ENCODE peak calls at places on chromosomes 4 and X, in seven cellular contexts. One of them, this sample, is unnamed.
A peak's percentile ranks its signal among the peaks of the same experiment; 100 is the strongest.

GRCh38 chr4:116358633-116359222 is 726.6 kb downstream of the TRAM1L1 start:
- DNase-seq in renal cortical epithelial cell: peak; percentile 78
- DNase-seq in HFFc6: peak; percentile 36
- DNase-seq in AG09319: peak; percentile 29
- DNase-seq in fibroblast of mammary gland: peak; percentile 71
- DNase-seq in activated naive CD4-positive, alpha-beta T cell treated with anti-CD3 and anti-CD28 coated beads, Interleukin-2, amount 10 ng/mL, durations not matched to agents 7 days and 5 days: peak; percentile 53
- DNase-seq in stimulated activated CD4-positive, alpha-beta T cell treated with anti-CD3 and anti-CD28 coated beads, Interleukin-1b, Interleukin-23, amount 100 ng/mL, for 24 hours: no peak
- DNase-seq in this sample: no peak

GRCh38 chrX:110280954-110281353 is 36.9 kb downstream of the AMMECR1 start:
- DNase-seq in renal cortical epithelial cell: peak; percentile 92
- DNase-seq in HFFc6: peak; percentile 58
- DNase-seq in AG09319: peak; percentile 41
- DNase-seq in fibroblast of mammary gland: peak; percentile 83
- DNase-seq in activated naive CD4-positive, alpha-beta T cell treated with anti-CD3 and anti-CD28 coated beads, Interleukin-2, amount 10 ng/mL, durations not matched to agents 7 days and 5 days: no peak
- DNase-seq in stimulated activated CD4-positive, alpha-beta T cell treated with anti-CD3 and anti-CD28 coated beads, Interleukin-1b, Interleukin-23, amount 100 ng/mL, for 24 hours: no peak
- DNase-seq in this sample: peak; percentile 24

GRCh38 chr4:3688018-3688998 is 77.9 kb upstream of the ADRA2C start:
- DNase-seq in renal cortical epithelial cell: no peak
- DNase-seq in HFFc6: no peak
- DNase-seq in AG09319: no peak
- DNase-seq in fibroblast of mammary gland: no peak
- DNase-seq in activated naive CD4-positive, alpha-beta T cell treated with anti-CD3 and anti-CD28 coated beads, Interleukin-2, amount 10 ng/mL, durations not matched to agents 7 days and 5 days: peak; percentile 15
- DNase-seq in stimulated activated CD4-positive, alpha-beta T cell treated with anti-CD3 and anti-CD28 coated beads, Interleukin-1b, Interleukin-23, amount 100 ng/mL, for 24 hours: no peak
- DNase-seq in this sample: no peak

GRCh38 chrX:102042706-102043325 is 82.7 kb upstream of the TCEAL2 start:
- DNase-seq in renal cortical epithelial cell: peak; percentile 0
- DNase-seq in HFFc6: peak; percentile 85
- DNase-seq in AG09319: no peak
- DNase-seq in fibroblast of mammary gland: no peak
- DNase-seq in activated naive CD4-positive, alpha-beta T cell treated with anti-CD3 and anti-CD28 coated beads, Interleukin-2, amount 10 ng/mL, durations not matched to agents 7 days and 5 days: no peak
- DNase-seq in stimulated activated CD4-positive, alpha-beta T cell treated with anti-CD3 and anti-CD28 coated beads, Interleukin-1b, Interleukin-23, amount 100 ng/mL, for 24 hours: no peak
- DNase-seq in this sample: peak; percentile 0

GRCh38 chrX:153764786-153765137 is 713 bp downstream of the PLXNB3 start:
- DNase-seq in renal cortical epithelial cell: no peak
- DNase-seq in HFFc6: no peak
- DNase-seq in AG09319: no peak
- DNase-seq in fibroblast of mammary gland: no peak
- DNase-seq in activated naive CD4-positive, alpha-beta T cell treated with anti-CD3 and anti-CD28 coated beads, Interleukin-2, amount 10 ng/mL, durations not matched to agents 7 days and 5 days: no peak
- DNase-seq in stimulated activated CD4-positive, alpha-beta T cell treated with anti-CD3 and anti-CD28 coated beads, Interleukin-1b, Interleukin-23, amount 100 ng/mL, for 24 hours: no peak
- DNase-seq in this sample: no peak

GRCh38 chrX:139058831-139059495 is 347.4 kb upstream of the FGF13 start:
- DNase-seq in renal cortical epithelial cell: peak; percentile 92
- DNase-seq in HFFc6: no peak
- DNase-seq in AG09319: no peak
- DNase-seq in fibroblast of mammary gland: peak; percentile 73
- DNase-seq in activated naive CD4-positive, alpha-beta T cell treated with anti-CD3 and anti-CD28 coated beads, Interleukin-2, amount 10 ng/mL, durations not matched to agents 7 days and 5 days: no peak
- DNase-seq in stimulated activated CD4-positive, alpha-beta T cell treated with anti-CD3 and anti-CD28 coated beads, Interleukin-1b, Interleukin-23, amount 100 ng/mL, for 24 hours: no peak
- DNase-seq in this sample: no peak

GRCh38 chr4:133062851-133063250 is 86.2 kb upstream of the PCDH10 start:
- DNase-seq in renal cortical epithelial cell: peak; percentile 2
- DNase-seq in HFFc6: no peak
- DNase-seq in AG09319: no peak
- DNase-seq in fibroblast of mammary gland: no peak
- DNase-seq in activated naive CD4-positive, alpha-beta T cell treated with anti-CD3 and anti-CD28 coated beads, Interleukin-2, amount 10 ng/mL, durations not matched to agents 7 days and 5 days: no peak
- DNase-seq in stimulated activated CD4-positive, alpha-beta T cell treated with anti-CD3 and anti-CD28 coated beads, Interleukin-1b, Interleukin-23, amount 100 ng/mL, for 24 hours: no peak
- DNase-seq in this sample: no peak

GRCh38 chrX:9285342-9285771 is 179.5 kb upstream of the TBL1X start:
- DNase-seq in renal cortical epithelial cell: no peak
- DNase-seq in HFFc6: no peak
- DNase-seq in AG09319: no peak
- DNase-seq in fibroblast of mammary gland: no peak
- DNase-seq in activated naive CD4-positive, alpha-beta T cell treated with anti-CD3 and anti-CD28 coated beads, Interleukin-2, amount 10 ng/mL, durations not matched to agents 7 days and 5 days: peak; percentile 22
- DNase-seq in stimulated activated CD4-positive, alpha-beta T cell treated with anti-CD3 and anti-CD28 coated beads, Interleukin-1b, Interleukin-23, amount 100 ng/mL, for 24 hours: peak; percentile 10
- DNase-seq in this sample: no peak

GRCh38 chrX:83759872-83760271 is 101.1 kb upstream of the CYLC1 start:
- DNase-seq in renal cortical epithelial cell: peak; percentile 0
- DNase-seq in HFFc6: no peak
- DNase-seq in AG09319: no peak
- DNase-seq in fibroblast of mammary gland: peak; percentile 23
- DNase-seq in activated naive CD4-positive, alpha-beta T cell treated with anti-CD3 and anti-CD28 coated beads, Interleukin-2, amount 10 ng/mL, durations not matched to agents 7 days and 5 days: no peak
- DNase-seq in stimulated activated CD4-positive, alpha-beta T cell treated with anti-CD3 and anti-CD28 coated beads, Interleukin-1b, Interleukin-23, amount 100 ng/mL, for 24 hours: no peak
- DNase-seq in this sample: no peak

GRCh38 chr4:178937130-178937529 is 1494.9 kb upstream of the AGA start:
- DNase-seq in renal cortical epithelial cell: no peak
- DNase-seq in HFFc6: no peak
- DNase-seq in AG09319: no peak
- DNase-seq in fibroblast of mammary gland: no peak
- DNase-seq in activated naive CD4-positive, alpha-beta T cell treated with anti-CD3 and anti-CD28 coated beads, Interleukin-2, amount 10 ng/mL, durations not matched to agents 7 days and 5 days: no peak
- DNase-seq in stimulated activated CD4-positive, alpha-beta T cell treated with anti-CD3 and anti-CD28 coated beads, Interleukin-1b, Interleukin-23, amount 100 ng/mL, for 24 hours: no peak
- DNase-seq in this sample: no peak

GRCh38 chr4:25160714-25161598 is 707 bp upstream of the SEPSECS start:
- DNase-seq in renal cortical epithelial cell: peak; percentile 10
- DNase-seq in HFFc6: peak; percentile 48
- DNase-seq in AG09319: no peak
- DNase-seq in fibroblast of mammary gland: no peak
- DNase-seq in activated naive CD4-positive, alpha-beta T cell treated with anti-CD3 and anti-CD28 coated beads, Interleukin-2, amount 10 ng/mL, durations not matched to agents 7 days and 5 days: no peak
- DNase-seq in stimulated activated CD4-positive, alpha-beta T cell treated with anti-CD3 and anti-CD28 coated beads, Interleukin-1b, Interleukin-23, amount 100 ng/mL, for 24 hours: no peak
- DNase-seq in this sample: no peak

GRCh38 chrX:1423215-1423614 is 29.5 kb downstream of the ASMTL start:
- DNase-seq in renal cortical epithelial cell: no peak
- DNase-seq in HFFc6: no peak
- DNase-seq in AG09319: no peak
- DNase-seq in fibroblast of mammary gland: no peak
- DNase-seq in activated naive CD4-positive, alpha-beta T cell treated with anti-CD3 and anti-CD28 coated beads, Interleukin-2, amount 10 ng/mL, durations not matched to agents 7 days and 5 days: no peak
- DNase-seq in stimulated activated CD4-positive, alpha-beta T cell treated with anti-CD3 and anti-CD28 coated beads, Interleukin-1b, Interleukin-23, amount 100 ng/mL, for 24 hours: no peak
- DNase-seq in this sample: no peak

GRCh38 chr4:84451546-84451945 is 47.5 kb downstream of the NKX6-1 start:
- DNase-seq in renal cortical epithelial cell: peak; percentile 14
- DNase-seq in HFFc6: no peak
- DNase-seq in AG09319: no peak
- DNase-seq in fibroblast of mammary gland: peak; percentile 27
- DNase-seq in activated naive CD4-positive, alpha-beta T cell treated with anti-CD3 and anti-CD28 coated beads, Interleukin-2, amount 10 ng/mL, durations not matched to agents 7 days and 5 days: no peak
- DNase-seq in stimulated activated CD4-positive, alpha-beta T cell treated with anti-CD3 and anti-CD28 coated beads, Interleukin-1b, Interleukin-23, amount 100 ng/mL, for 24 hours: no peak
- DNase-seq in this sample: no peak

GRCh38 chr4:139584784-139585183 is 28.8 kb upstream of the SETD7 start:
- DNase-seq in renal cortical epithelial cell: no peak
- DNase-seq in HFFc6: peak; percentile 30
- DNase-seq in AG09319: no peak
- DNase-seq in fibroblast of mammary gland: peak; percentile 33
- DNase-seq in activated naive CD4-positive, alpha-beta T cell treated with anti-CD3 and anti-CD28 coated beads, Interleukin-2, amount 10 ng/mL, durations not matched to agents 7 days and 5 days: no peak
- DNase-seq in stimulated activated CD4-positive, alpha-beta T cell treated with anti-CD3 and anti-CD28 coated beads, Interleukin-1b, Interleukin-23, amount 100 ng/mL, for 24 hours: no peak
- DNase-seq in this sample: no peak

GRCh38 chr4:48015678-48016077 is 803 bp downstream of the CNGA1 start:
- DNase-seq in renal cortical epithelial cell: no peak
- DNase-seq in HFFc6: no peak
- DNase-seq in AG09319: no peak
- DNase-seq in fibroblast of mammary gland: no peak
- DNase-seq in activated naive CD4-positive, alpha-beta T cell treated with anti-CD3 and anti-CD28 coated beads, Interleukin-2, amount 10 ng/mL, durations not matched to agents 7 days and 5 days: no peak
- DNase-seq in stimulated activated CD4-positive, alpha-beta T cell treated with anti-CD3 and anti-CD28 coated beads, Interleukin-1b, Interleukin-23, amount 100 ng/mL, for 24 hours: no peak
- DNase-seq in this sample: no peak

GRCh38 chr4:63563288-63564014 is 845.8 kb downstream of the TECRL start:
- DNase-seq in renal cortical epithelial cell: no peak
- DNase-seq in HFFc6: no peak
- DNase-seq in AG09319: no peak
- DNase-seq in fibroblast of mammary gland: no peak
- DNase-seq in activated naive CD4-positive, alpha-beta T cell treated with anti-CD3 and anti-CD28 coated beads, Interleukin-2, amount 10 ng/mL, durations not matched to agents 7 days and 5 days: no peak
- DNase-seq in stimulated activated CD4-positive, alpha-beta T cell treated with anti-CD3 and anti-CD28 coated beads, Interleukin-1b, Interleukin-23, amount 100 ng/mL, for 24 hours: no peak
- DNase-seq in this sample: no peak

GRCh38 chr4:498328-498919 is 532 bp downstream of the ZNF721 start:
- DNase-seq in renal cortical epithelial cell: peak; percentile 70
- DNase-seq in HFFc6: no peak
- DNase-seq in AG09319: no peak
- DNase-seq in fibroblast of mammary gland: no peak
- DNase-seq in activated naive CD4-positive, alpha-beta T cell treated with anti-CD3 and anti-CD28 coated beads, Interleukin-2, amount 10 ng/mL, durations not matched to agents 7 days and 5 days: no peak
- DNase-seq in stimulated activated CD4-positive, alpha-beta T cell treated with anti-CD3 and anti-CD28 coated beads, Interleukin-1b, Interleukin-23, amount 100 ng/mL, for 24 hours: no peak
- DNase-seq in this sample: no peak

GRCh38 chr4:149595500-149595899 is 220.1 kb downstream of the IQCM start:
- DNase-seq in renal cortical epithelial cell: no peak
- DNase-seq in HFFc6: no peak
- DNase-seq in AG09319: no peak
- DNase-seq in fibroblast of mammary gland: no peak
- DNase-seq in activated naive CD4-positive, alpha-beta T cell treated with anti-CD3 and anti-CD28 coated beads, Interleukin-2, amount 10 ng/mL, durations not matched to agents 7 days and 5 days: no peak
- DNase-seq in stimulated activated CD4-positive, alpha-beta T cell treated with anti-CD3 and anti-CD28 coated beads, Interleukin-1b, Interleukin-23, amount 100 ng/mL, for 24 hours: no peak
- DNase-seq in this sample: peak; percentile 29

GRCh38 chrX:97057349-97057909 is 173.7 kb downstream of the RPA4 start:
- DNase-seq in renal cortical epithelial cell: peak; percentile 10
- DNase-seq in HFFc6: no peak
- DNase-seq in AG09319: no peak
- DNase-seq in fibroblast of mammary gland: no peak
- DNase-seq in activated naive CD4-positive, alpha-beta T cell treated with anti-CD3 and anti-CD28 coated beads, Interleukin-2, amount 10 ng/mL, durations not matched to agents 7 days and 5 days: no peak
- DNase-seq in stimulated activated CD4-positive, alpha-beta T cell treated with anti-CD3 and anti-CD28 coated beads, Interleukin-1b, Interleukin-23, amount 100 ng/mL, for 24 hours: no peak
- DNase-seq in this sample: no peak

GRCh38 chrX:133325422-133325821 is 89.9 kb downstream of the GPC4 start:
- DNase-seq in renal cortical epithelial cell: peak; percentile 1
- DNase-seq in HFFc6: no peak
- DNase-seq in AG09319: no peak
- DNase-seq in fibroblast of mammary gland: no peak
- DNase-seq in activated naive CD4-positive, alpha-beta T cell treated with anti-CD3 and anti-CD28 coated beads, Interleukin-2, amount 10 ng/mL, durations not matched to agents 7 days and 5 days: no peak
- DNase-seq in stimulated activated CD4-positive, alpha-beta T cell treated with anti-CD3 and anti-CD28 coated beads, Interleukin-1b, Interleukin-23, amount 100 ng/mL, for 24 hours: no peak
- DNase-seq in this sample: no peak

GRCh38 chr4:76725039-76725438 is 172.9 kb downstream of the SOWAHB start:
- DNase-seq in renal cortical epithelial cell: no peak
- DNase-seq in HFFc6: no peak
- DNase-seq in AG09319: no peak
- DNase-seq in fibroblast of mammary gland: no peak
- DNase-seq in activated naive CD4-positive, alpha-beta T cell treated with anti-CD3 and anti-CD28 coated beads, Interleukin-2, amount 10 ng/mL, durations not matched to agents 7 days and 5 days: no peak
- DNase-seq in stimulated activated CD4-positive, alpha-beta T cell treated with anti-CD3 and anti-CD28 coated beads, Interleukin-1b, Interleukin-23, amount 100 ng/mL, for 24 hours: no peak
- DNase-seq in this sample: no peak

GRCh38 chrX:8639949-8640348 is 92.0 kb downstream of the ANOS1 start:
- DNase-seq in renal cortical epithelial cell: no peak
- DNase-seq in HFFc6: no peak
- DNase-seq in AG09319: no peak
- DNase-seq in fibroblast of mammary gland: no peak
- DNase-seq in activated naive CD4-positive, alpha-beta T cell treated with anti-CD3 and anti-CD28 coated beads, Interleukin-2, amount 10 ng/mL, durations not matched to agents 7 days and 5 days: no peak
- DNase-seq in stimulated activated CD4-positive, alpha-beta T cell treated with anti-CD3 and anti-CD28 coated beads, Interleukin-1b, Interleukin-23, amount 100 ng/mL, for 24 hours: no peak
- DNase-seq in this sample: no peak

GRCh38 chrX:148500428-148501120 is at the start of gene AFF2:
- DNase-seq in renal cortical epithelial cell: no peak
- DNase-seq in HFFc6: no peak
- DNase-seq in AG09319: no peak
- DNase-seq in fibroblast of mammary gland: peak; percentile 2
- DNase-seq in activated naive CD4-positive, alpha-beta T cell treated with anti-CD3 and anti-CD28 coated beads, Interleukin-2, amount 10 ng/mL, durations not matched to agents 7 days and 5 days: peak; percentile 60
- DNase-seq in stimulated activated CD4-positive, alpha-beta T cell treated with anti-CD3 and anti-CD28 coated beads, Interleukin-1b, Interleukin-23, amount 100 ng/mL, for 24 hours: no peak
- DNase-seq in this sample: no peak

GRCh38 chr4:155701827-155702226 is 35.2 kb downstream of the GUCY1A1 start:
- DNase-seq in renal cortical epithelial cell: no peak
- DNase-seq in HFFc6: no peak
- DNase-seq in AG09319: no peak
- DNase-seq in fibroblast of mammary gland: no peak
- DNase-seq in activated naive CD4-positive, alpha-beta T cell treated with anti-CD3 and anti-CD28 coated beads, Interleukin-2, amount 10 ng/mL, durations not matched to agents 7 days and 5 days: no peak
- DNase-seq in stimulated activated CD4-positive, alpha-beta T cell treated with anti-CD3 and anti-CD28 coated beads, Interleukin-1b, Interleukin-23, amount 100 ng/mL, for 24 hours: no peak
- DNase-seq in this sample: no peak

GRCh38 chrX:15952212-15952611 is 97.6 kb upstream of the AP1S2 start:
- DNase-seq in renal cortical epithelial cell: no peak
- DNase-seq in HFFc6: no peak
- DNase-seq in AG09319: no peak
- DNase-seq in fibroblast of mammary gland: no peak
- DNase-seq in activated naive CD4-positive, alpha-beta T cell treated with anti-CD3 and anti-CD28 coated beads, Interleukin-2, amount 10 ng/mL, durations not matched to agents 7 days and 5 days: no peak
- DNase-seq in stimulated activated CD4-positive, alpha-beta T cell treated with anti-CD3 and anti-CD28 coated beads, Interleukin-1b, Interleukin-23, amount 100 ng/mL, for 24 hours: no peak
- DNase-seq in this sample: no peak

GRCh38 chrX:42290608-42291007 is 367.3 kb upstream of the CASK start:
- DNase-seq in renal cortical epithelial cell: peak; percentile 22
- DNase-seq in HFFc6: no peak
- DNase-seq in AG09319: no peak
- DNase-seq in fibroblast of mammary gland: peak; percentile 6
- DNase-seq in activated naive CD4-positive, alpha-beta T cell treated with anti-CD3 and anti-CD28 coated beads, Interleukin-2, amount 10 ng/mL, durations not matched to agents 7 days and 5 days: no peak
- DNase-seq in stimulated activated CD4-positive, alpha-beta T cell treated with anti-CD3 and anti-CD28 coated beads, Interleukin-1b, Interleukin-23, amount 100 ng/mL, for 24 hours: no peak
- DNase-seq in this sample: no peak

GRCh38 chr4:108301583-108302256 is 133.0 kb upstream of the LEF1 start:
- DNase-seq in renal cortical epithelial cell: no peak
- DNase-seq in HFFc6: no peak
- DNase-seq in AG09319: no peak
- DNase-seq in fibroblast of mammary gland: no peak
- DNase-seq in activated naive CD4-positive, alpha-beta T cell treated with anti-CD3 and anti-CD28 coated beads, Interleukin-2, amount 10 ng/mL, durations not matched to agents 7 days and 5 days: no peak
- DNase-seq in stimulated activated CD4-positive, alpha-beta T cell treated with anti-CD3 and anti-CD28 coated beads, Interleukin-1b, Interleukin-23, amount 100 ng/mL, for 24 hours: no peak
- DNase-seq in this sample: no peak

GRCh38 chr4:76753814-76754213 is 144.1 kb downstream of the SOWAHB start:
- DNase-seq in renal cortical epithelial cell: peak; percentile 96
- DNase-seq in HFFc6: peak; percentile 92
- DNase-seq in AG09319: peak; percentile 68
- DNase-seq in fibroblast of mammary gland: peak; percentile 96
- DNase-seq in activated naive CD4-positive, alpha-beta T cell treated with anti-CD3 and anti-CD28 coated beads, Interleukin-2, amount 10 ng/mL, durations not matched to agents 7 days and 5 days: no peak
- DNase-seq in stimulated activated CD4-positive, alpha-beta T cell treated with anti-CD3 and anti-CD28 coated beads, Interleukin-1b, Interleukin-23, amount 100 ng/mL, for 24 hours: no peak
- DNase-seq in this sample: peak; percentile 94

GRCh38 chr4:76765473-76766183 is 132.3 kb downstream of the SOWAHB start:
- DNase-seq in renal cortical epithelial cell: no peak
- DNase-seq in HFFc6: peak; percentile 28
- DNase-seq in AG09319: peak; percentile 75
- DNase-seq in fibroblast of mammary gland: peak; percentile 55
- DNase-seq in activated naive CD4-positive, alpha-beta T cell treated with anti-CD3 and anti-CD28 coated beads, Interleukin-2, amount 10 ng/mL, durations not matched to agents 7 days and 5 days: no peak
- DNase-seq in stimulated activated CD4-positive, alpha-beta T cell treated with anti-CD3 and anti-CD28 coated beads, Interleukin-1b, Interleukin-23, amount 100 ng/mL, for 24 hours: no peak
- DNase-seq in this sample: no peak

GRCh38 chr4:111483375-111484169 is 661.7 kb upstream of the FAM241A start:
- DNase-seq in renal cortical epithelial cell: no peak
- DNase-seq in HFFc6: no peak
- DNase-seq in AG09319: no peak
- DNase-seq in fibroblast of mammary gland: no peak
- DNase-seq in activated naive CD4-positive, alpha-beta T cell treated with anti-CD3 and anti-CD28 coated beads, Interleukin-2, amount 10 ng/mL, durations not matched to agents 7 days and 5 days: no peak
- DNase-seq in stimulated activated CD4-positive, alpha-beta T cell treated with anti-CD3 and anti-CD28 coated beads, Interleukin-1b, Interleukin-23, amount 100 ng/mL, for 24 hours: no peak
- DNase-seq in this sample: no peak

GRCh38 chr4:150056569-150056968 is 21.7 kb upstream of the DCLK2 start:
- DNase-seq in renal cortical epithelial cell: peak; percentile 41
- DNase-seq in HFFc6: peak; percentile 38
- DNase-seq in AG09319: no peak
- DNase-seq in fibroblast of mammary gland: peak; percentile 85
- DNase-seq in activated naive CD4-positive, alpha-beta T cell treated with anti-CD3 and anti-CD28 coated beads, Interleukin-2, amount 10 ng/mL, durations not matched to agents 7 days and 5 days: no peak
- DNase-seq in stimulated activated CD4-positive, alpha-beta T cell treated with anti-CD3 and anti-CD28 coated beads, Interleukin-1b, Interleukin-23, amount 100 ng/mL, for 24 hours: no peak
- DNase-seq in this sample: no peak

This sample was measured in AG04449.